ENCODE peak calls at places on chromosomes 3 and 15, in four cellular contexts. N is HCT116, F is sigmoid colon, D is transverse colon. G is an unnamed sample.

GRCh38 chr15:87167055-87167454 is 1087.4 kb downstream of the AGBL1 start:
- DNase-seq in N (no peak), F (no peak), D (no peak), G (no peak)

GRCh38 chr3:152229692-152230091 is 39.0 kb upstream of the MBNL1 start:
- DNase-seq in N (no peak), F (no peak), D (no peak), G (no peak)

GRCh38 chr3:162041622-162042021 is 545.0 kb downstream of the OTOL1 start:
- DNase-seq in N (no peak), F (no peak), D (no peak), G (no peak)

GRCh38 chr15:40085225-40085624 is 23.5 kb downstream of the BMF start:
- DNase-seq in N (no peak), F (no peak), D (no peak), G (no peak)

GRCh38 chr15:100241572-100242479 is 99.9 kb downstream of the ADAMTS17 start:
- DNase-seq in N (peak), F (no peak), D (no peak), G (no peak)

GRCh38 chr3:55313701-55314100 is 173.4 kb downstream of the WNT5A start:
- DNase-seq in N (no peak), F (no peak), D (no peak), G (no peak)

GRCh38 chr3:2468816-2469215 is 370.1 kb downstream of the CNTN4 start:
- DNase-seq in N (no peak), F (no peak), D (no peak), G (no peak)

GRCh38 chr3:62604301-62604700 is 231.0 kb upstream of the FEZF2 start:
- DNase-seq in N (no peak), F (no peak), D (no peak), G (no peak)

GRCh38 chr3:183298708-183299153 is 45.7 kb downstream of the B3GNT5 start:
- DNase-seq in N (no peak), F (peak), D (peak), G (peak)

GRCh38 chr3:113000691-113001090 is 9.9 kb downstream of the GTPBP8 start:
- DNase-seq in N (no peak), F (no peak), D (no peak), G (no peak)

GRCh38 chr3:160695906-160696305 is 18.9 kb downstream of the ARL14 start:
- DNase-seq in N (no peak), F (no peak), D (no peak), G (no peak)

GRCh38 chr3:94645790-94646189 is 582.9 kb downstream of the NSUN3 start:
- DNase-seq in N (no peak), F (no peak), D (no peak), G (no peak)

GRCh38 chr15:79041598-79042175 is 48.9 kb downstream of the RASGRF1 start:
- DNase-seq in N (no peak), F (no peak), D (no peak), G (no peak)

GRCh38 chr3:23275814-23276213 is 72.7 kb downstream of the UBE2E2 start:
- DNase-seq in N (no peak), F (no peak), D (no peak), G (no peak)

GRCh38 chr3:27134165-27134796 is 234.9 kb downstream of the NEK10 start:
- DNase-seq in N (peak), F (peak), D (peak), G (no peak)

GRCh38 chr3:140863481-140864084 is 78.1 kb upstream of the SLC25A36 start:
- DNase-seq in N (peak), F (no peak), D (peak), G (no peak)

GRCh38 chr3:256501-256900 is 59.9 kb downstream of the CHL1 start:
- DNase-seq in N (no peak), F (no peak), D (no peak), G (no peak)

GRCh38 chr3:18295171-18295920 is 129.8 kb downstream of the SATB1 start:
- DNase-seq in N (peak), F (no peak), D (peak), G (no peak)

DNA sequence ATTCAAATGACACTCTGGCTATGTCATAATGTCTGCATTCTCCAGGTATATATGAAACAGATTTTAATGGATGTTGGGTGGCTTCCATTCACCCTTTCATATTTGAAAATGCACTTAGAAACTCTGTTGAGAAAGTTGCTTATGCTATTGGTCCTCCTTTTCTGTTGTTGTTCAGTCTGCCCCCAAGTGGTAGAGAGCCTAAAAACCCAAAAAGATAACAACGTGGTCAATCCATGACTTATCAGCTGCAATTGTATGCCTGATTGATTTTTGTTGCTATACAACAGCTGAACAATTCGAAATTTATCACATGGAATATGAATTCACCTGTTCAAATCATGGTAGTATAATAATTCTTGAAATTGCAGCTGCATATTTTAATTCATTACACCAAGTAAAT is 279.8 kb downstream of the ROBO2 start:
- DNase-seq in N (no peak), F (no peak), D (no peak), G (no peak)
- TF ChIP-seq CTCF in N (no peak), F (no peak), D (no peak), G (no peak)

DNA sequence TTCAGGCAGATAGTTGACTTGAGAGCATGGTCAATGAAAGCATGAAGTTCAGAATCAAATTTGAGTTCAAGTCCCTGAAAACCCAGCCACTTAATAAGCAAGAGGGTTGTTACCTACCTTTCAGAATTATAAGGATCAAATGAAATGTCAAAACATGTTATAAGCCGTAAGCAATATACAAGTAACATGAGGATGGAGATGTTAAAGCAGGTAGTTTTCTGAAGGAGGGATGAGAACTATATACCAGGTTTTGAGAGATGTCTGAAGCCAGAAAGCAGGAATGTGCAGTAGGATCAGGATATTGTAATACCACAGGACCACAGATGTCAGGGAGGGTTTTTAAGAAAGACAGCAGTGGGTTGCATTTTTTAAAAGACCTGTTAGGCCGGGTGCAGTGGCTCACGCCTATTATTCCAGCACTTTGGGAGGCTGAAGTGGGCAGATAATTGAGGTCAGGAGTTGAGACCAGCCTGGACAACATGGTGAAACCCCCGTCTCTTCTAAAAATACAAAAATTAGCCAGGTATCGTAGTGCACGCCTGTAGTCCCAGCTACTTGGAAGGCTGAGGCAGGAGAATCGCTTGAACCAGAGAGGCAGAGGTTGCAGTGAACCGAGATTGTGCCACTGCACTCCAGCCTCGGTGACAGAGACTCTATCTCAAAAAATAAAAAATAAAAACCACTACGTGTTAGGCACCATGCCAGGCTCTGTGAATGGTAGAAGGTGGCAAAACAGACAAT is 6.9 kb upstream of the EIF3J start:
- DNase-seq in N (no peak), F (no peak), D (no peak), G (no peak)
- TF ChIP-seq POLR2AphosphoS5 in N (peak), F (no peak), D (no peak), G (no peak)

GRCh38 chr3:142580061-142580423 is 1.5 kb upstream of the ATR start:
- DNase-seq in N (no peak), F (no peak), D (no peak), G (no peak)

GRCh38 chr3:142576792-142577191 is 1.7 kb downstream of the ATR start:
- DNase-seq in N (no peak), F (no peak), D (no peak), G (no peak)

GRCh38 chr3:142574665-142575064 is 3.9 kb downstream of the ATR start:
- DNase-seq in N (no peak), F (no peak), D (no peak), G (no peak)

GRCh38 chr3:142577701-142578308 is 728 bp downstream of the ATR start:
- DNase-seq in N (no peak), F (no peak), D (no peak), G (no peak)

GRCh38 chr3:142578309-142579223 is at the start of gene ATR:
- DNase-seq in N (peak), F (peak), D (peak), G (peak)
- TF ChIP-seq CTCF in N (no peak), F (no peak), D (no peak), G (no peak)

GRCh38 chr15:58987501-58988010 is at the start of gene RNF111:
- DNase-seq in N (peak), F (peak), D (peak), G (peak)
- TF ChIP-seq POLR2AphosphoS5 in N (peak), F (peak), D (peak), G (no peak)

DNA sequence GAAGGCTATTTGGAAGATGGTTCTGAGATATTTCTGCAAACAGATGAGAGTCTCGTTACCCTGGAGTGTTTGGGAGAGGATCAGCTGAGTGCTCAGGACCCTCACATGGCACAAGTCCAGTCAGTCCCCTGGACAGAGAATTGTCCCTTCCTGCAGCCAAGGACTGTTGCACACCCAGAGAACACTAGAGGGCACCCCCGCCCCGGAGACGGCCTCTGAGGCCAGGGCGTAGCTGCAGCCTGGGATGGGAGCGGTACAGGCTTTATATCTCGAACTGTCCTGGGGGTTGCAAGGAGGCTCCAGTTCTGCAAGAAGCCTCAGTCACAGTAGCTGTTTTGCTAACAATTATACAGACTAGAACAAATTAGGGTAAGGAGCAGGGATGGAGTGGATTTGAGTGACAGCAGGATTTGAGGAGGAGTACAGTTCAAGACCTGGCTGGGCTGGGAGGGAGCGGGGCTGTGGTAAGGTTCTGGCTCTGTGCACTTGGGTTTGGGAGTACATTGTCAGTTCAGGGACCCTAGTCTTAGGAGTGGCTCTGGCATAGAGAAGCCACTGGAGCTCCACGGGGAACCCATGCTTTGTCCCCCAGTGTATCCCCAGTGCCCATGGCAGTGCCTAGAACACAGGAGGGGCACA is 67.6 kb upstream of the HACD2 start:
- DNase-seq in N (peak), F (peak), D (peak), G (peak)
- TF ChIP-seq CTCF in N (peak), F (no peak), D (peak), G (peak)

GRCh38 chr15:84658080-84658787 is at the start of gene NMB:
- DNase-seq in N (peak), F (peak), D (peak), G (peak)
- TF ChIP-seq POLR2AphosphoS5 in N (peak), F (peak), D (no peak), G (no peak)

GRCh38 chr15:45858491-45858890 is 223.7 kb downstream of the SQOR start:
- DNase-seq in N (no peak), F (no peak), D (no peak), G (no peak)

GRCh38 chr15:45867281-45867680 is 232.5 kb downstream of the SQOR start:
- DNase-seq in N (no peak), F (no peak), D (no peak), G (no peak)

GRCh38 chr15:45857295-45857694 is 222.5 kb downstream of the SQOR start:
- DNase-seq in N (no peak), F (no peak), D (no peak), G (no peak)

GRCh38 chr15:45863881-45864580 is 229.2 kb downstream of the SQOR start:
- DNase-seq in N (no peak), F (no peak), D (no peak), G (no peak)

DNA sequence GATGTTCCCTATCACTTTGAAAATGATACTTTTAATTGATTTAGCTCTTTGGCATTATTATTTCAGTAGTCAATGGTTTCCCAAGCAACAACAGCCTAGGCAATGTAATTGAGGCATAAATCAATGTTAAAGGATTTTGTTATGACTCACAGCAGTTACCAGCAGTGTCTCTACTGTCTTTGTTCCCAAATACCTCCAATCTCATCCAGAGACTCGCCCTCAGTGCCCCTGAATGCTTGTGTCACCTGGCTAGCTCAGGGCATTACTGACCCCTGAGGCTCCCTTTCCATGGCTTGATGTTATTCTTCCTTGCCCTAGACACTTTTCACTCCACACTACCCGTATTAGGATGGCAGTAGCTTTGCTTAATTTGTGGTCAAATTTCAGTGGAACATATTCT is 227.2 kb downstream of the SQOR start:
- DNase-seq in N (no peak), F (no peak), D (no peak), G (no peak)
- TF ChIP-seq CTCF in N (no peak), F (no peak), D (no peak), G (no peak)

GRCh38 chr3:64027708-64028107 is 4.4 kb upstream of the PSMD6 start:
- DNase-seq in N (no peak), F (no peak), D (no peak), G (no peak)

GRCh38 chr3:64022451-64023186 is 675 bp downstream of the PSMD6 start:
- DNase-seq in N (no peak), F (no peak), D (no peak), G (no peak)

GRCh38 chr3:64026346-64026745 is 3.1 kb upstream of the PSMD6 start:
- DNase-seq in N (no peak), F (no peak), D (no peak), G (no peak)

GRCh38 chr3:64023187-64023860 is at the start of gene PSMD6:
- DNase-seq in N (peak), F (peak), D (peak), G (peak)

GRCh38 chr3:64023861-64024223 is 548 bp upstream of the PSMD6 start:
- DNase-seq in N (no peak), F (no peak), D (no peak), G (no peak)
- TF ChIP-seq POLR2AphosphoS5 in N (no peak), F (no peak), D (no peak), G (no peak)

GRCh38 chr3:43583481-43583880 is 38.3 kb downstream of the ANO10 start:
- DNase-seq in N (no peak), F (no peak), D (no peak), G (no peak)
- TF ChIP-seq CTCF in N (no peak), F (no peak), D (no peak), G (no peak)

GRCh38 chr3:189787191-189787590 is 156.0 kb downstream of the TP63 start:
- DNase-seq in N (no peak), F (no peak), D (no peak), G (no peak)

GRCh38 chr3:189790658-189791057 is 159.5 kb downstream of the TP63 start:
- DNase-seq in N (no peak), F (no peak), D (no peak), G (no peak)

GRCh38 chr3:189787622-189788021 is 156.4 kb downstream of the TP63 start:
- DNase-seq in N (no peak), F (no peak), D (no peak), G (no peak)

GRCh38 chr3:189792046-189792929 is 161.1 kb downstream of the TP63 start:
- DNase-seq in N (no peak), F (no peak), D (no peak), G (no peak)

GRCh38 chr3:189789432-189789831 is 158.2 kb downstream of the TP63 start:
- DNase-seq in N (no peak), F (no peak), D (no peak), G (no peak)
- TF ChIP-seq POLR2AphosphoS5 in N (no peak), F (no peak), D (no peak), G (no peak)

G was measured in suprapubic skin.